ENCODE peak calls at places on chromosomes 12 and 14, in four cellular contexts. One of them, this sample, is unnamed.

GRCh38 chr14:54173782-54174181 is 217.2 kb upstream of the BMP4 start:
- DNase-seq in nephron progenitor cell: no peak
- DNase-seq in CD8-positive, alpha-beta T cell: no peak
- DNase-seq in lung: no peak
- DNase-seq in this sample: no peak

GRCh38 chr12:10178766-10179165 is at the start of gene TMEM52B:
- DNase-seq in CD8-positive, alpha-beta T cell: no peak
- DNase-seq in lung: no peak
- DNase-seq in nephron progenitor cell: no peak
- DNase-seq in this sample: no peak

GRCh38 chr12:52198454-52199215 is 6.8 kb upstream of the KRT80 start:
- DNase-seq in nephron progenitor cell: no peak
- DNase-seq in CD8-positive, alpha-beta T cell: no peak
- DNase-seq in lung: no peak
- DNase-seq in this sample: no peak

GRCh38 chr14:52299692-52300278 is 14.3 kb upstream of the PTGER2 start:
- DNase-seq in CD8-positive, alpha-beta T cell: no peak
- DNase-seq in nephron progenitor cell: no peak
- DNase-seq in lung: no peak
- DNase-seq in this sample: peak

GRCh38 chr12:102567031-102567985 is 86.9 kb upstream of the IGF1 start:
- DNase-seq in lung: no peak
- DNase-seq in CD8-positive, alpha-beta T cell: no peak
- DNase-seq in nephron progenitor cell: no peak
- DNase-seq in this sample: no peak

GRCh38 chr14:78448483-78449094 is 278.4 kb downstream of the NRXN3 start:
- DNase-seq in nephron progenitor cell: peak
- DNase-seq in lung: peak
- DNase-seq in CD8-positive, alpha-beta T cell: peak
- DNase-seq in this sample: peak

GRCh38 chr12:72057330-72057911 is 118.8 kb downstream of the TPH2 start:
- DNase-seq in CD8-positive, alpha-beta T cell: no peak
- DNase-seq in nephron progenitor cell: no peak
- DNase-seq in lung: no peak
- DNase-seq in this sample: no peak

GRCh38 chr12:51868821-51869489 is 18.9 kb upstream of the ANKRD33 start:
- DNase-seq in CD8-positive, alpha-beta T cell: no peak
- DNase-seq in nephron progenitor cell: peak
- DNase-seq in lung: no peak
- DNase-seq in this sample: peak

GRCh38 chr14:53001787-53002378 is 51.0 kb upstream of the FERMT2 start:
- DNase-seq in lung: no peak
- DNase-seq in CD8-positive, alpha-beta T cell: no peak
- DNase-seq in nephron progenitor cell: no peak
- DNase-seq in this sample: no peak

GRCh38 chr14:21098134-21098891 is at the start of gene ZNF219:
- DNase-seq in lung: peak
- DNase-seq in CD8-positive, alpha-beta T cell: peak
- DNase-seq in nephron progenitor cell: peak
- DNase-seq in this sample: peak

GRCh38 chr12:92139634-92140555 is 5.8 kb downstream of the BTG1 start:
- DNase-seq in lung: no peak
- DNase-seq in nephron progenitor cell: no peak
- DNase-seq in CD8-positive, alpha-beta T cell: no peak
- DNase-seq in this sample: peak

GRCh38 chr14:22837059-22837749 is 819 bp downstream of the MMP14 start:
- DNase-seq in lung: no peak
- DNase-seq in CD8-positive, alpha-beta T cell: no peak
- DNase-seq in nephron progenitor cell: peak
- DNase-seq in this sample: peak

GRCh38 chr12:97024393-97024792 is 117.3 kb downstream of the NEDD1 start:
- DNase-seq in CD8-positive, alpha-beta T cell: no peak
- DNase-seq in nephron progenitor cell: no peak
- DNase-seq in lung: no peak
- DNase-seq in this sample: no peak

GRCh38 chr12:102769323-102769916 is 147.6 kb downstream of the PAH start:
- DNase-seq in lung: peak
- DNase-seq in CD8-positive, alpha-beta T cell: peak
- DNase-seq in nephron progenitor cell: peak
- DNase-seq in this sample: peak

GRCh38 chr12:131290255-131290959 is 336.7 kb downstream of the ADGRD1 start:
- DNase-seq in lung: no peak
- DNase-seq in CD8-positive, alpha-beta T cell: no peak
- DNase-seq in nephron progenitor cell: no peak
- DNase-seq in this sample: no peak

GRCh38 chr12:64584173-64584555 is 26.1 kb upstream of the RASSF3 start:
- DNase-seq in nephron progenitor cell: no peak
- DNase-seq in lung: no peak
- DNase-seq in CD8-positive, alpha-beta T cell: no peak
- DNase-seq in this sample: no peak

GRCh38 chr12:107474639-107475539 is 210.7 kb upstream of the PWP1 start:
- DNase-seq in CD8-positive, alpha-beta T cell: no peak
- DNase-seq in nephron progenitor cell: no peak
- DNase-seq in lung: no peak
- DNase-seq in this sample: no peak

GRCh38 chr12:50589650-50590435 is 85.1 kb downstream of the DIP2B start:
- DNase-seq in CD8-positive, alpha-beta T cell: no peak
- DNase-seq in nephron progenitor cell: no peak
- DNase-seq in lung: no peak
- DNase-seq in this sample: no peak

GRCh38 chr12:89345830-89346740 is 6.2 kb downstream of the DUSP6 start:
- DNase-seq in CD8-positive, alpha-beta T cell: peak
- DNase-seq in nephron progenitor cell: peak
- DNase-seq in lung: peak
- DNase-seq in this sample: peak

GRCh38 chr14:88998027-88998426 is 173.6 kb downstream of the TTC8 start:
- DNase-seq in lung: no peak
- DNase-seq in CD8-positive, alpha-beta T cell: no peak
- DNase-seq in nephron progenitor cell: no peak
- DNase-seq in this sample: no peak

GRCh38 chr14:77541905-77542304 is 43.3 kb upstream of the ISM2 start:
- DNase-seq in CD8-positive, alpha-beta T cell: no peak
- DNase-seq in lung: no peak
- DNase-seq in nephron progenitor cell: no peak
- DNase-seq in this sample: no peak

GRCh38 chr12:116360579-116361403 is 83.3 kb upstream of the MED13L start:
- DNase-seq in CD8-positive, alpha-beta T cell: no peak
- DNase-seq in lung: no peak
- DNase-seq in nephron progenitor cell: no peak
- DNase-seq in this sample: no peak

GRCh38 chr14:62914873-62915272 is 130.4 kb downstream of the KCNH5 start:
- DNase-seq in lung: no peak
- DNase-seq in nephron progenitor cell: no peak
- DNase-seq in CD8-positive, alpha-beta T cell: no peak
- DNase-seq in this sample: no peak

GRCh38 chr12:67663121-67663520 is 14.6 kb downstream of the DYRK2 start:
- DNase-seq in CD8-positive, alpha-beta T cell: no peak
- DNase-seq in lung: no peak
- DNase-seq in nephron progenitor cell: no peak
- DNase-seq in this sample: no peak

GRCh38 chr14:75306917-75307699 is 28.5 kb downstream of the FOS start:
- DNase-seq in lung: no peak
- DNase-seq in nephron progenitor cell: no peak
- DNase-seq in CD8-positive, alpha-beta T cell: no peak
- DNase-seq in this sample: peak

GRCh38 chr14:95518045-95518751 is 1.7 kb upstream of the SYNE3 start:
- DNase-seq in nephron progenitor cell: no peak
- DNase-seq in CD8-positive, alpha-beta T cell: no peak
- DNase-seq in lung: no peak
- DNase-seq in this sample: no peak

GRCh38 chr14:30656190-30656632 is 34.1 kb downstream of the SCFD1 start:
- DNase-seq in lung: no peak
- DNase-seq in CD8-positive, alpha-beta T cell: peak
- DNase-seq in nephron progenitor cell: peak
- DNase-seq in this sample: peak

GRCh38 chr14:92540472-92541048 is 27.0 kb downstream of the RIN3 start:
- DNase-seq in CD8-positive, alpha-beta T cell: no peak
- DNase-seq in nephron progenitor cell: no peak
- DNase-seq in lung: peak
- DNase-seq in this sample: peak

GRCh38 chr12:106170285-106170684 is 31.5 kb upstream of the NUAK1 start:
- DNase-seq in nephron progenitor cell: no peak
- DNase-seq in lung: no peak
- DNase-seq in CD8-positive, alpha-beta T cell: no peak
- DNase-seq in this sample: no peak

GRCh38 chr12:50971946-50972345 is 19.6 kb downstream of the HIGD1C start:
- DNase-seq in nephron progenitor cell: no peak
- DNase-seq in CD8-positive, alpha-beta T cell: no peak
- DNase-seq in lung: no peak
- DNase-seq in this sample: no peak

GRCh38 chr12:95810411-95810810 is 19.8 kb upstream of the NTN4 start:
- DNase-seq in nephron progenitor cell: no peak
- DNase-seq in lung: no peak
- DNase-seq in CD8-positive, alpha-beta T cell: no peak
- DNase-seq in this sample: no peak

GRCh38 chr12:46368138-46368537 is 4.4 kb downstream of the SLC38A2 start:
- DNase-seq in CD8-positive, alpha-beta T cell: no peak
- DNase-seq in nephron progenitor cell: no peak
- DNase-seq in lung: no peak
- DNase-seq in this sample: no peak

GRCh38 chr12:110932048-110932447 is 11.7 kb upstream of the MYL2 start:
- DNase-seq in nephron progenitor cell: peak
- DNase-seq in CD8-positive, alpha-beta T cell: no peak
- DNase-seq in lung: no peak
- DNase-seq in this sample: peak
- TF ChIP-seq CTCF in nephron progenitor cell: peak
- TF ChIP-seq CTCF in CD8-positive, alpha-beta T cell: no peak
- TF ChIP-seq CTCF in lung: no peak
- TF ChIP-seq CTCF in this sample: peak

GRCh38 chr12:8912910-8913309 is 1.4 kb upstream of the PHC1 start:
- DNase-seq in nephron progenitor cell: no peak
- DNase-seq in lung: no peak
- DNase-seq in CD8-positive, alpha-beta T cell: peak
- DNase-seq in this sample: peak
- TF ChIP-seq CTCF in nephron progenitor cell: peak
- TF ChIP-seq CTCF in lung: no peak
- TF ChIP-seq CTCF in CD8-positive, alpha-beta T cell: peak
- TF ChIP-seq CTCF in this sample: peak

DNA sequence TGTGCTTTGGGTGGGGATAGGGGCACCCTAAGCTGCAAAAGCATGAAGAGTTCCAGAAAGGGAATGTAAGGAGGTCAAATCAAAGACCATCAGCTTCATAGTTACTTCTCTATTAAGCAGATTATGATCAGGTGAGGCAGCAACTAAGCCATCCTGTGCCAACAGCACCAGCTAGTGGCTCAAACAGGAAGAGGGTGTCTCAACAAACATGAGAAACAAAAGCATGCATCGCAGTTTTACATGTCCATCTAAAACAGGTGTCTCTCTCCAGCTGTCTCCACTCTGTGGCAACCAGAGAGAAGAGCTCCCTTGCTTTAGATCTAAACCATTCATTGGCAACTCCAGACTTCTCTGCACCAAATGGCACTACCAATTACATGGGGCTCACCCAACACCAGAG is 52.9 kb downstream of the ACTN1 start:
- DNase-seq in CD8-positive, alpha-beta T cell: no peak
- DNase-seq in lung: no peak
- DNase-seq in nephron progenitor cell: no peak
- DNase-seq in this sample: peak
- TF ChIP-seq CTCF in CD8-positive, alpha-beta T cell: peak
- TF ChIP-seq CTCF in lung: no peak
- TF ChIP-seq CTCF in nephron progenitor cell: no peak
- TF ChIP-seq CTCF in this sample: peak

GRCh38 chr12:104653730-104654328 is 197.1 kb downstream of the CHST11 start:
- DNase-seq in lung: no peak
- DNase-seq in CD8-positive, alpha-beta T cell: peak
- DNase-seq in nephron progenitor cell: no peak
- DNase-seq in this sample: peak
- TF ChIP-seq CTCF in lung: no peak
- TF ChIP-seq CTCF in CD8-positive, alpha-beta T cell: peak
- TF ChIP-seq CTCF in nephron progenitor cell: peak
- TF ChIP-seq CTCF in this sample: peak